ENCODE peak calls at places on chromosome 21, in ten cellular contexts. Q is endothelial cell of umbilical vein; M is tibial artery; Z is CD4-positive, alpha-beta memory T cell; U is spleen; F is thoracic aorta; L is heart right ventricle; D is lower lobe of right lung; E is heart left ventricle; H is neural progenitor cell. C is an unnamed sample.

GRCh38 chr21:45264919-45265515 is 22.7 kb downstream of the POFUT2 start:
- DNase-seq in M (peak), Z (no peak), D (no peak), L (no peak), F (no peak), Q (no peak), E (peak), U (peak), H (no peak), C (no peak)

GRCh38 chr21:21712761-21713558 is 714.8 kb downstream of the NCAM2 start:
- DNase-seq in M (no peak), L (no peak), F (no peak), H (no peak), U (no peak), Z (no peak), D (no peak), Q (peak), E (no peak), C (no peak)

GRCh38 chr21:42176864-42177263 is 42.1 kb upstream of the ABCG1 start:
- DNase-seq in F (no peak), D (no peak), H (no peak), L (no peak), E (no peak), M (no peak), Q (no peak), U (no peak), Z (no peak), C (no peak)

GRCh38 chr21:39014751-39015150 is 168.5 kb downstream of the PSMG1 start:
- DNase-seq in L (no peak), U (no peak), H (no peak), F (no peak), Z (no peak), D (no peak), M (no peak), E (no peak), Q (no peak), C (no peak)

GRCh38 chr21:35321322-35322200 is 272.5 kb upstream of the RUNX1 start:
- DNase-seq in U (no peak), L (no peak), Z (no peak), M (no peak), D (no peak), F (no peak), H (no peak), Q (no peak), E (no peak), C (no peak)

GRCh38 chr21:27477321-27477720 is 510.4 kb upstream of the ADAMTS5 start:
- DNase-seq in U (no peak), E (no peak), M (no peak), L (no peak), Q (no peak), D (no peak), Z (no peak), F (no peak), H (no peak), C (no peak)

GRCh38 chr21:45001134-45002095 is 61.6 kb downstream of the SLX9 start:
- DNase-seq in M (peak), Q (peak), L (peak), Z (no peak), E (peak), U (peak), D (peak), H (no peak), F (peak), C (no peak)

GRCh38 chr21:45767071-45768006 is 123.8 kb downstream of the PCBP3 start:
- DNase-seq in U (no peak), Z (peak), M (no peak), D (no peak), F (no peak), H (no peak), Q (no peak), L (no peak), E (no peak), C (no peak)

GRCh38 chr21:46122758-46123683 is 25.1 kb downstream of the COL6A2 start:
- DNase-seq in E (peak), M (peak), L (peak), D (peak), U (peak), Q (no peak), F (no peak), Z (no peak), H (no peak), C (no peak)

GRCh38 chr21:45533731-45534571 is 8.3 kb downstream of the SLC19A1 start:
- DNase-seq in F (no peak), Z (no peak), Q (no peak), H (no peak), E (peak), M (peak), D (peak), U (peak), L (no peak), C (no peak)

GRCh38 chr21:43598416-43599120 is 60.7 kb downstream of the HSF2BP start:
- DNase-seq in F (no peak), H (no peak), Q (no peak), L (no peak), E (no peak), D (no peak), U (no peak), Z (no peak), M (no peak), C (no peak)
- H3K27ac ChIP-seq in F (no peak), H (no peak), Q (no peak), L (no peak), E (no peak), D (no peak), U (no peak), Z (no peak), M (no peak), C (no peak)

GRCh38 chr21:32414579-32415358 is 2.3 kb downstream of the EVA1C start:
- DNase-seq in L (no peak), D (no peak), E (no peak), Q (peak), F (no peak), M (no peak), Z (no peak), H (peak), U (no peak), C (no peak)
- H3K27ac ChIP-seq in L (peak), D (peak), E (peak), Q (peak), F (peak), M (peak), Z (no peak), H (no peak), U (no peak), C (no peak)

DNA sequence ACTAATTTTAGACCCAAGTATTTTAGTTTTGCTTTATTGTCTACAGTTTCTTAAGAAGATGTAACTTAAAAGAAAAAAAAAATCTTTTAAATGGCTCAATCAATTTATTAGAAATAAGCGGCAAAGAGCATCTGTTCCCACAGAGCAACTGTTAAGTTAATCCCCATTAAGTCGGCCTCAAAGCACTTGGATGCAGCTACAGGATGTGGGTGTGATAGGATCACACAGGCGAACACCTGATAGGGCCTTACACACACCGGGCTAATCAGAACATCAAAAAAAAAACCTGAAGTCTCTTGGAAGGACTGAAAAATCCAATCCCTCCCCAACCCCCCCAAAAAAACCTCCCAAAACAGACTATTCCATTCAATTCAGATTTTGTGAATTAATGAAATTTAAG is 23.0 kb downstream of the APP start:
- DNase-seq in L (no peak), Z (no peak), Q (no peak), H (peak), U (no peak), E (no peak), M (no peak), D (no peak), F (no peak), C (no peak)
- H3K27ac ChIP-seq in L (peak), Z (no peak), Q (peak), H (peak), U (no peak), E (peak), M (peak), D (no peak), F (no peak), C (no peak)

GRCh38 chr21:29308456-29308783 is 9.7 kb downstream of the BACH1 start:
- DNase-seq in Z (no peak), H (no peak), E (no peak), U (no peak), L (no peak), F (no peak), Q (no peak), D (no peak), M (no peak), C (no peak)
- H3K27ac ChIP-seq in Z (no peak), H (no peak), E (no peak), U (no peak), L (no peak), F (no peak), Q (no peak), D (no peak), M (no peak), C (no peak)

C was measured in CD8-positive, alpha-beta memory T cell.